ENCODE peak calls at places on chromosomes 12 and 14, in ten cellular contexts. O is activated CD4-positive, alpha-beta T cell treated with anti-CD3 and anti-CD28 coated beads, Interleukin-2, amount 50 U/mL, for 4 hours; X is cardiac fibroblast; E is kidney; B is cardiac muscle cell; J is keratinocyte; K is putamen; Z is H9; M is NCI-H1105; Y is activated CD4-positive, alpha-beta memory T cell treated with anti-CD3 and anti-CD28 coated beads, Interleukin-2, amount 10 ng/mL, durations not matched to agents 7 days and 5 days. T is an unnamed sample.

GRCh38 chr12:83817730-83818129 is 1094.9 kb downstream of the SLC6A15 start:
- DNase-seq in M (no peak), Y (no peak), E (no peak), B (no peak), Z (no peak), K (no peak), X (no peak), O (no peak), J (no peak), T (no peak)

GRCh38 chr12:19402743-19403400 is 36.4 kb upstream of the AEBP2 start:
- DNase-seq in J (no peak), Z (no peak), O (no peak), M (no peak), K (peak; percentile 11), E (no peak), Y (no peak), B (peak; percentile 83), X (peak; percentile 61), T (peak; percentile 81)

GRCh38 chr14:56648508-56649301 is 69.1 kb downstream of the TMEM260 start:
- DNase-seq in Z (no peak), O (no peak), Y (no peak), M (no peak), X (no peak), B (no peak), E (no peak), K (no peak), J (no peak), T (no peak)

GRCh38 chr14:23751591-23751990 is 115.4 kb downstream of the DHRS2 start:
- DNase-seq in Z (no peak), O (no peak), E (no peak), K (no peak), M (no peak), J (no peak), X (no peak), Y (no peak), B (no peak), T (no peak)

GRCh38 chr12:113766880-113767878 is 198.9 kb downstream of the RBM19 start:
- DNase-seq in M (no peak), K (peak; percentile 18), E (no peak), B (peak; percentile 89), Z (peak; percentile 49), J (peak; percentile 48), O (no peak), X (peak; percentile 75), Y (no peak), T (no peak)

GRCh38 chr14:76929927-76930326 is 98.6 kb downstream of the IRF2BPL start:
- DNase-seq in K (no peak), Z (no peak), M (no peak), X (no peak), J (no peak), O (peak; percentile 50), B (no peak), Y (peak; percentile 80), E (no peak), T (no peak)

GRCh38 chr12:53805067-53805466 is 53.3 kb upstream of the CISTR start:
- DNase-seq in M (no peak), Y (no peak), J (no peak), X (peak; percentile 54), O (no peak), B (peak; percentile 32), E (no peak), Z (no peak), K (no peak), T (no peak)

GRCh38 chr12:57164454-57164853 is 17.0 kb upstream of the LRP1-AS start:
- DNase-seq in B (no peak), J (no peak), M (no peak), Y (no peak), E (no peak), X (no peak), Z (no peak), O (no peak), K (no peak), T (no peak)

GRCh38 chr14:55731881-55732498 is 152.0 kb downstream of the KTN1 start:
- DNase-seq in O (peak; percentile 35), E (no peak), J (no peak), Z (peak; percentile 44), Y (peak; percentile 61), K (no peak), M (no peak), B (peak; percentile 64), X (peak; percentile 57), T (no peak)

GRCh38 chr12:110794623-110795280 is 52.0 kb upstream of the CCDC63 start:
- DNase-seq in Z (no peak), E (peak; percentile 65), X (peak; percentile 24), J (no peak), M (no peak), K (no peak), O (no peak), Y (no peak), B (peak; percentile 59), T (no peak)

GRCh38 chr12:101839324-101840283 is 8.8 kb upstream of the GNPTAB start:
- DNase-seq in Y (peak; percentile 73), X (peak; percentile 78), Z (peak; percentile 73), B (peak; percentile 78), J (no peak), O (peak; percentile 65), M (peak; percentile 30), K (peak; percentile 58), E (no peak), T (peak; percentile 74)

GRCh38 chr12:124972211-124972610 is 16.7 kb downstream of the DHX37 start:
- DNase-seq in E (no peak), O (no peak), M (no peak), Y (no peak), J (no peak), B (no peak), K (no peak), X (no peak), Z (no peak), T (no peak)

GRCh38 chr14:103103461-103104388 is 9.2 kb downstream of the EXOC3L4 start:
- DNase-seq in K (no peak), B (peak; percentile 62), O (no peak), X (peak; percentile 50), M (peak; percentile 74), J (no peak), Z (peak; percentile 68), Y (no peak), E (peak; percentile 91), T (no peak)

GRCh38 chr14:101040538-101041442 is 137.3 kb upstream of the RTL1 start:
- DNase-seq in X (no peak), B (no peak), Y (no peak), O (no peak), Z (no peak), E (no peak), M (no peak), K (no peak), J (no peak), T (no peak)

GRCh38 chr12:3405821-3406220 is 85.2 kb upstream of the PRMT8 start:
- DNase-seq in K (no peak), Y (no peak), B (no peak), M (no peak), O (no peak), J (no peak), Z (no peak), E (no peak), X (no peak), T (no peak)

GRCh38 chr14:97058071-97058470 is 260.9 kb downstream of the VRK1 start:
- DNase-seq in X (no peak), K (no peak), J (no peak), Y (no peak), B (no peak), Z (no peak), M (no peak), O (no peak), E (no peak), T (no peak)

GRCh38 chr14:28344381-28344780 is 422.2 kb upstream of the FOXG1 start:
- DNase-seq in O (no peak), X (peak; percentile 62), M (no peak), Y (no peak), B (peak; percentile 58), J (no peak), E (no peak), K (no peak), Z (no peak), T (no peak)

GRCh38 chr14:95238674-95239313 is 80.9 kb downstream of the CLMN start:
- DNase-seq in K (no peak), E (no peak), B (no peak), J (no peak), X (no peak), M (no peak), O (no peak), Z (no peak), Y (no peak), T (no peak)

GRCh38 chr12:99605-100004 is 33.0 kb downstream of the IQSEC3 start:
- DNase-seq in Y (no peak), Z (peak; percentile 73), O (no peak), K (no peak), M (no peak), B (peak; percentile 46), J (no peak), X (no peak), E (no peak), T (no peak)

GRCh38 chr14:61561657-61562276 is 133.5 kb upstream of the HIF1A start:
- DNase-seq in J (peak; percentile 94), M (no peak), O (no peak), Y (no peak), Z (peak; percentile 44), E (peak; percentile 93), B (peak; percentile 99), K (no peak), X (peak; percentile 99), T (peak; percentile 89)

GRCh38 chr12:47883663-47884195 is 21.1 kb downstream of the VDR start:
- DNase-seq in M (no peak), Z (no peak), K (no peak), J (no peak), Y (no peak), B (no peak), X (no peak), E (no peak), O (no peak), T (no peak)

GRCh38 chr12:97276621-97277020 is 186.0 kb upstream of the RMST start:
- DNase-seq in E (no peak), M (no peak), J (no peak), O (no peak), Y (no peak), X (no peak), K (no peak), B (no peak), Z (no peak), T (no peak)

GRCh38 chr12:86729798-86730197 is 473.6 kb upstream of the MGAT4C start:
- DNase-seq in E (no peak), M (no peak), J (no peak), Y (no peak), X (no peak), O (no peak), B (no peak), Z (no peak), K (no peak), T (no peak)

GRCh38 chr12:132211326-132211725 is 67.1 kb downstream of the NOC4L start:
- DNase-seq in K (no peak), Y (no peak), O (no peak), M (no peak), X (no peak), B (no peak), J (no peak), Z (no peak), E (no peak), T (peak; percentile 57)

GRCh38 chr14:51014086-51014485 is 69.8 kb upstream of the PYGL start:
- DNase-seq in J (no peak), O (no peak), Y (no peak), M (no peak), E (no peak), X (peak; percentile 75), Z (no peak), K (no peak), B (peak; percentile 88), T (peak; percentile 43)

GRCh38 chr14:97699026-97699425 is 901.8 kb downstream of the VRK1 start:
- DNase-seq in Z (no peak), B (no peak), K (no peak), J (no peak), O (no peak), Y (no peak), E (no peak), X (no peak), M (no peak), T (no peak)

GRCh38 chr14:56552615-56553014 is 27.0 kb upstream of the TMEM260 start:
- DNase-seq in X (no peak), E (no peak), Y (no peak), O (no peak), J (no peak), B (no peak), K (no peak), Z (peak; percentile 51), M (no peak), T (no peak)

GRCh38 chr12:47775100-47775911 is 2.3 kb downstream of the SLC48A1 start:
- DNase-seq in E (peak; percentile 90), Z (no peak), B (peak; percentile 73), K (peak; percentile 81), M (no peak), X (peak; percentile 58), J (no peak), O (no peak), Y (no peak), T (no peak)